ENCODE peak calls at places on chromosomes 3 and 15, in eight cellular contexts. G, J, R, O, Q, A, E and X are unnamed samples.
A peak's percentile ranks its signal among the peaks of the same experiment; 100 is the strongest.

GRCh38 chr15:65192016-65192415 is 6.9 kb upstream of the CLPX start:
- DNase-seq in Q (no peak), J (no peak), A (peak; percentile 12), E (peak; percentile 8), R (no peak), O (no peak), G (no peak), X (no peak)

GRCh38 chr3:127735767-127736693 is 63.3 kb downstream of the ABTB1 start:
- DNase-seq in J (no peak), O (no peak), Q (no peak), E (peak; percentile 65), R (no peak), G (peak; percentile 23), A (peak; percentile 82), X (no peak)

GRCh38 chr15:39028069-39028468 is 463.5 kb upstream of the RASGRP1 start:
- DNase-seq in A (peak; percentile 51), Q (no peak), E (peak; percentile 79), G (peak; percentile 7), J (no peak), R (no peak), O (no peak), X (no peak)

GRCh38 chr3:129663045-129663446 is 56.6 kb upstream of the PLXND1 start:
- DNase-seq in E (peak; percentile 96), R (no peak), A (no peak), Q (no peak), G (no peak), J (no peak), O (no peak), X (no peak)

GRCh38 chr3:51995346-51996156 is at the start of gene RPL29:
- DNase-seq in G (peak; percentile 94), J (peak; percentile 94), E (peak; percentile 89), R (peak; percentile 94), O (peak; percentile 93), Q (peak; percentile 61), A (peak; percentile 97), X (peak; percentile 84)

GRCh38 chr3:182405752-182406151 is 387.6 kb upstream of the ATP11B start:
- DNase-seq in O (no peak), Q (no peak), J (no peak), G (no peak), E (peak; percentile 18), A (no peak), R (no peak), X (no peak)

GRCh38 chr3:127961963-127962362 is 46.9 kb downstream of the KBTBD12 start:
- DNase-seq in O (no peak), R (no peak), Q (no peak), J (no peak), E (peak; percentile 99), G (no peak), A (no peak), X (no peak)

GRCh38 chr15:81877533-81878227 is 168.1 kb downstream of the MEX3B start:
- DNase-seq in E (no peak), A (no peak), J (no peak), O (no peak), G (no peak), R (no peak), Q (no peak), X (no peak)

GRCh38 chr3:128875556-128876120 is 3.8 kb upstream of the ACAD9 start:
- DNase-seq in E (peak; percentile 6), A (peak; percentile 12), J (no peak), G (peak; percentile 47), O (peak; percentile 59), Q (no peak), R (peak; percentile 25), X (peak; percentile 55)

GRCh38 chr15:32818758-32819405 is 101.1 kb downstream of the GREM1 start:
- DNase-seq in G (no peak), R (no peak), A (peak; percentile 80), Q (no peak), E (no peak), J (no peak), O (no peak), X (no peak)

GRCh38 chr15:49883121-49883520 is 235.9 kb downstream of the ATP8B4 start:
- DNase-seq in Q (no peak), R (no peak), G (no peak), A (no peak), O (no peak), J (no peak), E (no peak), X (no peak)

GRCh38 chr3:5430701-5431100 is 243.2 kb downstream of the EDEM1 start:
- DNase-seq in G (no peak), O (no peak), A (no peak), Q (no peak), J (no peak), R (no peak), E (no peak), X (no peak)

GRCh38 chr15:72342385-72342784 is 22.4 kb upstream of the CELF6 start:
- DNase-seq in O (no peak), E (peak; percentile 32), R (peak; percentile 19), G (peak; percentile 25), Q (no peak), A (peak; percentile 14), J (no peak), X (peak; percentile 74)

GRCh38 chr3:41307065-41307464 is 107.8 kb downstream of the CTNNB1 start:
- DNase-seq in J (no peak), G (no peak), O (no peak), E (no peak), R (no peak), A (no peak), Q (no peak), X (no peak)

GRCh38 chr3:64293121-64293520 is 67.9 kb upstream of the PRICKLE2 start:
- DNase-seq in A (no peak), O (no peak), J (no peak), G (no peak), Q (no peak), E (no peak), R (no peak), X (no peak)

GRCh38 chr3:49841126-49841525 is 15.2 kb downstream of the TRAIP start:
- DNase-seq in O (no peak), E (peak; percentile 32), G (no peak), A (peak; percentile 28), R (no peak), J (no peak), Q (no peak), X (peak; percentile 64)

GRCh38 chr15:74839526-74840395 is 3.2 kb downstream of the ULK3 start:
- DNase-seq in R (no peak), G (no peak), Q (no peak), J (no peak), E (no peak), O (no peak), A (no peak), X (no peak)

GRCh38 chr3:143613226-143613625 is 235.0 kb downstream of the SLC9A9 start:
- DNase-seq in E (no peak), O (no peak), Q (no peak), A (peak; percentile 43), R (no peak), J (no peak), G (no peak), X (no peak)

GRCh38 chr3:119601154-119601553 is 3.5 kb downstream of the PLA1A start:
- DNase-seq in E (no peak), J (no peak), Q (no peak), A (no peak), R (no peak), G (no peak), O (no peak), X (no peak)

GRCh38 chr3:45137656-45138181 is 8.5 kb downstream of the CDCP1 start:
- DNase-seq in O (no peak), E (peak; percentile 60), A (no peak), J (no peak), Q (no peak), R (no peak), G (peak; percentile 50), X (no peak)

GRCh38 chr3:146313411-146314111 is 62.7 kb upstream of the PLSCR4 start:
- DNase-seq in R (no peak), A (peak; percentile 87), O (no peak), G (no peak), Q (no peak), J (no peak), E (peak; percentile 69), X (no peak)

GRCh38 chr3:196332168-196332567 is 6.0 kb downstream of the TM4SF19 start:
- DNase-seq in Q (no peak), E (no peak), R (no peak), J (no peak), G (no peak), A (no peak), O (no peak), X (no peak)
- TF ChIP-seq CTCF in Q (no peak), E (no peak), R (no peak), J (no peak), G (no peak), A (no peak), O (no peak), X (no peak)

GRCh38 chr3:110456438-110457138 is 615.0 kb upstream of the NECTIN3 start:
- DNase-seq in O (no peak), A (no peak), E (no peak), G (no peak), J (no peak), Q (no peak), R (no peak), X (no peak)
- TF ChIP-seq CTCF in O (no peak), A (no peak), E (no peak), G (no peak), J (no peak), Q (no peak), R (no peak), X (no peak)

DNA sequence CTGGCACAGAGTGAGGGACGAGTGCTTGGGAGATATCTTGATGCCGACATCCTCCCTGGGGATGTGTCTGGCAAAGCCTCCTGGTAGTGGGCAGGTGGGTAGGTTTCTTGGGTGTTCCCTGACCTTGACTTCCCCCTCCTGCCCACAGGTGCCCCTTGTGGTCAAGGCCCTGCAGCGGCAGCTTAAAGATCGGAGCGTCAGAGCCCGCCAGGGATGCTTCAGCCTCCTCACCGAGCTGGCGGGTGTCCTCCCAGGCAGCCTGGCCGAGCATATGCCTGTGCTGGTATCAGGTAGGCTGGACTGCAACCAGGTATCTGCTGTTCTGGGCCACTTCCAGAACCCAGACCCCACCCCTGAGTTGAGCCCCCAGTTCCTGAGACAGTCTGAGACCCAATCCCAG is 19.2 kb downstream of the CAND2 start:
- DNase-seq in A (no peak), J (no peak), R (no peak), Q (no peak), G (no peak), O (no peak), E (no peak), X (no peak)
- TF ChIP-seq CTCF in A (no peak), J (no peak), R (no peak), Q (no peak), G (no peak), O (no peak), E (no peak), X (no peak)

GRCh38 chr15:59312199-59312598 is 60.5 kb downstream of the MYO1E start:
- DNase-seq in Q (no peak), J (no peak), G (no peak), E (no peak), R (no peak), A (no peak), O (no peak), X (no peak)

GRCh38 chr15:59313703-59314332 is 58.9 kb downstream of the MYO1E start:
- DNase-seq in O (peak; percentile 87), R (peak; percentile 57), E (peak; percentile 95), G (peak; percentile 86), Q (no peak), A (peak; percentile 54), J (peak; percentile 91), X (no peak)

GRCh38 chr15:59307164-59307535 is 65.5 kb downstream of the MYO1E start:
- DNase-seq in J (no peak), A (no peak), G (no peak), E (no peak), Q (no peak), R (no peak), O (no peak), X (no peak)

GRCh38 chr15:59309405-59309804 is 63.3 kb downstream of the MYO1E start:
- DNase-seq in J (no peak), A (no peak), E (no peak), R (no peak), Q (no peak), O (no peak), G (no peak), X (no peak)

GRCh38 chr15:59311245-59311644 is 61.4 kb downstream of the MYO1E start:
- DNase-seq in R (no peak), Q (no peak), E (no peak), G (no peak), A (no peak), J (no peak), O (no peak), X (no peak)
- TF ChIP-seq CTCF in R (no peak), Q (no peak), E (no peak), G (no peak), A (no peak), J (no peak), O (no peak), X (no peak)